ENCODE peak calls at places on chromosomes 16 and 17, in six cellular contexts. N is adrenal gland, P is fibroblast of lung, C is ascending aorta, A is psoas muscle, K is GM23338. H is an unnamed sample. For H3K4me1, the result is how much of the 10 kb centered on the place peaks cover.

GRCh38 chr16:50340578-50340977 is 28.2 kb downstream of the BRD7 start:
- DNase-seq in N (no peak), P (peak), C (no peak), A (no peak), K (no peak), H (no peak)

GRCh38 chr17:30234954-30235353 is 543 bp downstream of the SLC6A4 start:
- DNase-seq in N (no peak), P (peak), C (peak), A (no peak), K (no peak), H (no peak)

GRCh38 chr16:50067290-50067853 is 1.6 kb downstream of the HEATR3 start:
- DNase-seq in N (peak), P (peak), C (no peak), A (no peak), K (peak), H (no peak)

GRCh38 chr17:50461550-50462132 is 7.0 kb downstream of the CHAD start:
- DNase-seq in N (no peak), P (no peak), C (no peak), A (peak), K (no peak), H (no peak)

GRCh38 chr17:30554839-30555751 is 77.9 kb downstream of the GOSR1 start:
- DNase-seq in N (peak), P (no peak), C (no peak), A (no peak), K (peak), H (no peak)

GRCh38 chr16:11004351-11004750 is 60.0 kb downstream of the CLEC16A start:
- DNase-seq in N (no peak), P (no peak), C (no peak), A (no peak), K (no peak), H (peak)

GRCh38 chr16:17519041-17519440 is 48.3 kb upstream of the XYLT1 start:
- DNase-seq in N (no peak), P (peak), C (no peak), A (no peak), K (no peak), H (no peak)

GRCh38 chr17:7130626-7131467 is 16.2 kb upstream of the ASGR2 start:
- DNase-seq in N (no peak), P (no peak), C (no peak), A (no peak), K (no peak), H (peak)

GRCh38 chr17:74778960-74779359 is 2.8 kb upstream of the NAT9 start:
- DNase-seq in N (no peak), P (peak), C (no peak), A (no peak), K (no peak), H (no peak)

GRCh38 chr16:82011199-82011641 is at the start of gene SDR42E1:
- DNase-seq in N (no peak), P (peak), C (no peak), A (no peak), K (peak), H (no peak)

GRCh38 chr17:71409712-71410111 is 711.1 kb upstream of the SOX9 start:
- DNase-seq in N (no peak), P (peak), C (no peak), A (no peak), K (no peak), H (no peak)

GRCh38 chr17:80212962-80213650 is 7.0 kb downstream of the SGSH start:
- DNase-seq in N (peak), P (no peak), C (no peak), A (no peak), K (no peak), H (no peak)

GRCh38 chr16:48366165-48367093 is 18.8 kb downstream of the SIAH1 start:
- DNase-seq in N (peak), P (peak), C (peak), A (no peak), K (peak), H (peak)

GRCh38 chr16:69381231-69381630 is 4.6 kb downstream of the TERF2 start:
- DNase-seq in N (no peak), P (no peak), C (no peak), A (no peak), K (no peak), H (no peak)

GRCh38 chr17:51682115-51682514 is 421.8 kb downstream of the UTP18 start:
- DNase-seq in N (no peak), P (no peak), C (no peak), A (no peak), K (no peak), H (no peak)

GRCh38 chr17:51683291-51683690 is 422.9 kb downstream of the UTP18 start:
- DNase-seq in N (no peak), P (no peak), C (no peak), A (no peak), K (no peak), H (no peak)

GRCh38 chr17:51692917-51693316 is 432.6 kb downstream of the UTP18 start:
- DNase-seq in N (no peak), P (no peak), C (no peak), A (no peak), K (no peak), H (no peak)

GRCh38 chr17:51684214-51684613 is 423.9 kb downstream of the UTP18 start:
- DNase-seq in N (no peak), P (no peak), C (no peak), A (no peak), K (peak), H (no peak)

GRCh38 chr17:51687887-51688286 is 427.5 kb downstream of the UTP18 start:
- DNase-seq in N (no peak), P (no peak), C (no peak), A (no peak), K (no peak), H (no peak)
- H3K4me1 ChIP-seq in N (under half), P (under half), C (under half), A (under half), K (under half), H (under half)

GRCh38 chr17:42270175-42270545 is 6.0 kb downstream of the STAT5B start:
- DNase-seq in N (no peak), P (no peak), C (no peak), A (no peak), K (no peak), H (no peak)

GRCh38 chr17:42272162-42272561 is 4.0 kb downstream of the STAT5B start:
- DNase-seq in N (no peak), P (no peak), C (no peak), A (no peak), K (no peak), H (no peak)

GRCh38 chr17:42272576-42272975 is 3.6 kb downstream of the STAT5B start:
- DNase-seq in N (no peak), P (no peak), C (no peak), A (no peak), K (no peak), H (no peak)

GRCh38 chr17:42271277-42271922 is 4.8 kb downstream of the STAT5B start:
- DNase-seq in N (no peak), P (no peak), C (no peak), A (no peak), K (no peak), H (no peak)

GRCh38 chr17:42270596-42270995 is 5.6 kb downstream of the STAT5B start:
- DNase-seq in N (peak), P (no peak), C (no peak), A (no peak), K (no peak), H (no peak)
- H3K4me3 ChIP-seq in N (no peak), P (no peak), C (no peak), A (no peak), K (no peak), H (no peak)

DNA sequence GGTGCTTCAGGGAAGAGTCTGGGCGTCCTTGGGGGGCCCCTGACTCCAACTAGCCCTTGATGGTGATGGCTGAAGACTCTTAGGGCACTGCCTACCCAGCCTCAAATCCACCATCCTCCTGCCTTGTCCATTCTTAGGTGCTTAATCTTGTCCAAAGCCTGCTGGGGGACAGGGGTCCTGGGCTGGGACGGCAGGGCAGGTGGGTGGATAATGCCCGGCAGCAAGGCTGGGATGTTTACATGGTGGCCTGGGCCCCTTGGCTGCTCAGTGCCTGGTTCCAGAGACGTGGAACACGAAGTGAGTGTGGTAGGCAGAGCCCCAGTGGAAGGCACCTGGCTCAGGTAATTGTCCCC is 2.2 kb downstream of the FOXJ1 start:
- DNase-seq in N (no peak), P (no peak), C (no peak), A (no peak), K (peak), H (no peak)
- H3K4me1 ChIP-seq in N (under half), P (under half), C (under half), A (under half), K (half or more), H (under half)

DNA sequence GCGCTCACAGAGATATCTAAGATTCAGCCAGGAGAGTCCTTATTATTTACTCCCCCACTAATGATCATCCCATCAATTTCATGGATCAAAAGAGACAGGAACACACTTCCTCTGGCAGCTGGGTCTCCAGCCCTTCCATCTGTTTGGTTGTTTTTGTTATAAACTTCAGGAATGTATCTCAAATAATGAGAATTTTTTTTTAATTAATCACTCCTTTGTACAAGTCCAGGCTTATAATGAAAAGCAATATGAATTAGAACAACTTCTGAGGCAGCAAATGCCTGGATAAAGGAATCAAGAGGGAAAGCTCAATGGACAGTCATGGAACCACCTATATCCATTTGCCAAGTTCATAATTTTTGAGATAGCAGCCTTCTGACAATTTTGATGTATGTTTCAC is 73.4 kb downstream of the HS3ST3B1 start:
- DNase-seq in N (no peak), P (no peak), C (no peak), A (no peak), K (no peak), H (no peak)
- H3K4me3 ChIP-seq in N (no peak), P (no peak), C (no peak), A (no peak), K (no peak), H (no peak)

GRCh38 chr17:18314731-18315497 is at the start of the genes SMCR8 and TOP3A:
- DNase-seq in N (peak), P (peak), C (peak), A (peak), K (peak), H (peak)
- H3K4me1 ChIP-seq in N (half or more), P (under half), C (under half), A (half or more), K (under half), H (half or more)

DNA sequence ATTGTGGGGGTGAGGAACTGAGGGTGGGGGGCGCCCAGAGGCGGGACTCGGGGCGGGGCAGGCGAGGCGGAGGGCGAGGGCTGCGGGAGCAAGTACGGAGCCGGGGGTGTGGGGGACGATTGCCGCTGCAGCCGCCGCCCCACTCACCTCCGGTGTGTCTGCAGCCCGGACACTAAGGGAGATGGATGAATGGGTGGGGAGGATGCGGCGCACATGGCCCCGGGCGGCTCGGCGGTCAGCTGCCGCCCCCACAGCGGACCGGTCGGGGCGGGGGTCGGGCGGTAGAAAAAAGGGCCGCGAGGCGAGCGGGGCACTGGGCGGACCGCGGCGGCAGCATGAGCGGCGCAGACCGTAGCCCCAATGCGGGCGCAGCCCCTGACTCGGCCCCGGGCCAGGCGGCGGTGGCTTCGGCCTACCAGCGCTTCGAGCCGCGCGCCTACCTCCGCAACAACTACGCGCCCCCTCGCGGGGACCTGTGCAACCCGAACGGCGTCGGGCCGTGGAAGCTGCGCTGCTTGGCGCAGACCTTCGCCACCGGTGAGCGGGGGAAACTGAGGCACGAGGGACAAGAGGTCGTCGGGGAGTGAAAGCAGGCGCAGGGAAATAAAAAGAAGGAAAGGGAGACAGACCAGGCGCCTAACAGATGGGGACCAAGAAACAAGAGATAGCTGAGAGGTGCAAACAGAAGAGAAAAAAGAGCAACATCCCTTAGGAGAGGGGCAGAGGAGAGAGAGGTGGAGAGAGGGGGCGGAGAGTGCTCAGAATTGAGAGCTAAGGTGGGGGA is at the start of gene PNMT:
- DNase-seq in N (peak), P (peak), C (no peak), A (peak), K (peak), H (no peak)
- H3K4me3 ChIP-seq in N (peak), P (no peak), C (peak), A (peak), K (peak), H (peak)